ENCODE peak calls at places on chromosomes 6 and 20, in five cellular contexts. One of them, this sample, is unnamed.
A peak's percentile ranks its signal among the peaks of the same experiment; 100 is the strongest.

GRCh38 chr6:36666726-36667591 is 11.6 kb upstream of the CDKN1A start:
- DNase-seq in tibial nerve: peak; percentile 74
- DNase-seq in HepG2: peak; percentile 93
- DNase-seq in GM12864: peak; percentile 79
- DNase-seq in esophagus squamous epithelium: no peak
- DNase-seq in this sample: peak; percentile 65

GRCh38 chr20:32238483-32239425 is 31.1 kb downstream of the POFUT1 start:
- DNase-seq in tibial nerve: no peak
- DNase-seq in HepG2: no peak
- DNase-seq in GM12864: no peak
- DNase-seq in esophagus squamous epithelium: no peak
- DNase-seq in this sample: no peak

GRCh38 chr6:112232845-112233256 is 21.5 kb downstream of the LAMA4 start:
- DNase-seq in tibial nerve: no peak
- DNase-seq in HepG2: no peak
- DNase-seq in GM12864: no peak
- DNase-seq in esophagus squamous epithelium: no peak
- DNase-seq in this sample: no peak

GRCh38 chr20:14727485-14728170 is 390.2 kb upstream of the FLRT3 start:
- DNase-seq in tibial nerve: no peak
- DNase-seq in HepG2: no peak
- DNase-seq in GM12864: no peak
- DNase-seq in esophagus squamous epithelium: no peak
- DNase-seq in this sample: no peak

GRCh38 chr6:40819182-40819834 is 219.7 kb downstream of the UNC5CL start:
- DNase-seq in tibial nerve: no peak
- DNase-seq in HepG2: no peak
- DNase-seq in GM12864: no peak
- DNase-seq in esophagus squamous epithelium: no peak
- DNase-seq in this sample: no peak

GRCh38 chr6:44189257-44189656 is 27.5 kb upstream of the MYMX start:
- DNase-seq in tibial nerve: no peak
- DNase-seq in HepG2: no peak
- DNase-seq in GM12864: no peak
- DNase-seq in esophagus squamous epithelium: no peak
- DNase-seq in this sample: no peak

GRCh38 chr20:38872491-38873049 is 53.6 kb upstream of the FAM83D start:
- DNase-seq in tibial nerve: no peak
- DNase-seq in HepG2: no peak
- DNase-seq in GM12864: no peak
- DNase-seq in esophagus squamous epithelium: no peak
- DNase-seq in this sample: no peak

GRCh38 chr20:57308451-57309410 is 20.9 kb upstream of the SPO11 start:
- DNase-seq in tibial nerve: no peak
- DNase-seq in HepG2: no peak
- DNase-seq in GM12864: no peak
- DNase-seq in esophagus squamous epithelium: no peak
- DNase-seq in this sample: no peak

GRCh38 chr6:134240664-134241431 is 77.1 kb downstream of the SGK1 start:
- DNase-seq in tibial nerve: peak; percentile 37
- DNase-seq in HepG2: no peak
- DNase-seq in GM12864: peak; percentile 34
- DNase-seq in esophagus squamous epithelium: peak; percentile 36
- DNase-seq in this sample: peak; percentile 53

GRCh38 chr6:31900917-31901414 is 920 bp downstream of the ZBTB12 start:
- DNase-seq in tibial nerve: no peak
- DNase-seq in HepG2: no peak
- DNase-seq in GM12864: no peak
- DNase-seq in esophagus squamous epithelium: no peak
- DNase-seq in this sample: peak; percentile 28
- H3K4me3 ChIP-seq in tibial nerve: peak overlapping the region; percentile 45
- H3K4me3 ChIP-seq in HepG2: peak overlapping the region; percentile 65
- H3K4me3 ChIP-seq in GM12864: peak overlapping the region; percentile 57
- H3K4me3 ChIP-seq in esophagus squamous epithelium: peak overlapping the region; percentile 82
- H3K4me3 ChIP-seq in this sample: peak overlapping the region; percentile 64

DNA sequence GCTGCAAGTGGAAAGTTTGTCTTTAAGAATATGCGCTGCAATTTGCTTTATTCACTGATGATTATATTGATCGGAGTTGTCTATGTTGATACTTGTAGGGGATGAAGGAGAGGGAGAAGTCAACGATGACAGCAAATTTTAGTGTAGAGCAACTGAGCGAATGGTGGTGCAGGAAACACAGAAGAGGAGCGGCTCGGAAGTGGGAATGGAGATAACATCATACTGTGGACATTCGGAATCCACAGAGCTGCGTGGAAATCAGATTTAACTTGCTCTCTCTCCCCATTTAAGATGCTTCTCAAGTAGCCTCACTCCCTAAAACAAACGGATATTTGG is 722 bp upstream of the TMEM14B start:
- DNase-seq in tibial nerve: no peak
- DNase-seq in HepG2: no peak
- DNase-seq in GM12864: no peak
- DNase-seq in esophagus squamous epithelium: no peak
- DNase-seq in this sample: no peak
- H3K4me3 ChIP-seq in tibial nerve: peak overlapping the region; percentile 72
- H3K4me3 ChIP-seq in HepG2: peak overlapping the region; percentile 62
- H3K4me3 ChIP-seq in GM12864: peak overlapping the region; percentile 96
- H3K4me3 ChIP-seq in esophagus squamous epithelium: peak overlapping the region; percentile 71
- H3K4me3 ChIP-seq in this sample: peak overlapping the region; percentile 83

GRCh38 chr20:37385659-37386504 is 39.9 kb downstream of the SRC start:
- DNase-seq in tibial nerve: no peak
- DNase-seq in HepG2: no peak
- DNase-seq in GM12864: no peak
- DNase-seq in esophagus squamous epithelium: no peak
- DNase-seq in this sample: no peak

GRCh38 chr20:37385176-37385575 is 39.2 kb downstream of the SRC start:
- DNase-seq in tibial nerve: no peak
- DNase-seq in HepG2: no peak
- DNase-seq in GM12864: no peak
- DNase-seq in esophagus squamous epithelium: no peak
- DNase-seq in this sample: no peak

GRCh38 chr20:37386505-37387201 is 40.7 kb downstream of the SRC start:
- DNase-seq in tibial nerve: no peak
- DNase-seq in HepG2: no peak
- DNase-seq in GM12864: no peak
- DNase-seq in esophagus squamous epithelium: no peak
- DNase-seq in this sample: no peak

GRCh38 chr20:37383229-37383989 is 37.5 kb downstream of the SRC start:
- DNase-seq in tibial nerve: no peak
- DNase-seq in HepG2: no peak
- DNase-seq in GM12864: no peak
- DNase-seq in esophagus squamous epithelium: no peak
- DNase-seq in this sample: no peak

GRCh38 chr20:37384683-37385174 is 38.8 kb downstream of the SRC start:
- DNase-seq in tibial nerve: no peak
- DNase-seq in HepG2: no peak
- DNase-seq in GM12864: no peak
- DNase-seq in esophagus squamous epithelium: no peak
- DNase-seq in this sample: peak; percentile 71
- H3K4me3 ChIP-seq in tibial nerve: peak overlapping the region; percentile 48
- H3K4me3 ChIP-seq in HepG2: no peak overlapping the region
- H3K4me3 ChIP-seq in GM12864: peak overlapping the region; percentile 54
- H3K4me3 ChIP-seq in esophagus squamous epithelium: peak overlapping the region; percentile 63
- H3K4me3 ChIP-seq in this sample: peak overlapping the region; percentile 32

GRCh38 chr20:45433316-45433715 is 17.4 kb downstream of the PIGT start:
- DNase-seq in tibial nerve: no peak
- DNase-seq in HepG2: no peak
- DNase-seq in GM12864: no peak
- DNase-seq in esophagus squamous epithelium: no peak
- DNase-seq in this sample: peak; percentile 33

GRCh38 chr20:45427236-45428149 is 11.6 kb downstream of the PIGT start:
- DNase-seq in tibial nerve: no peak
- DNase-seq in HepG2: no peak
- DNase-seq in GM12864: no peak
- DNase-seq in esophagus squamous epithelium: no peak
- DNase-seq in this sample: peak; percentile 58

GRCh38 chr20:45429618-45430017 is 13.7 kb downstream of the PIGT start:
- DNase-seq in tibial nerve: no peak
- DNase-seq in HepG2: no peak
- DNase-seq in GM12864: no peak
- DNase-seq in esophagus squamous epithelium: no peak
- DNase-seq in this sample: no peak

GRCh38 chr20:45436732-45437485 is 21.0 kb downstream of the PIGT start:
- DNase-seq in tibial nerve: peak; percentile 79
- DNase-seq in HepG2: peak; percentile 85
- DNase-seq in GM12864: peak; percentile 34
- DNase-seq in esophagus squamous epithelium: no peak
- DNase-seq in this sample: peak; percentile 93

DNA sequence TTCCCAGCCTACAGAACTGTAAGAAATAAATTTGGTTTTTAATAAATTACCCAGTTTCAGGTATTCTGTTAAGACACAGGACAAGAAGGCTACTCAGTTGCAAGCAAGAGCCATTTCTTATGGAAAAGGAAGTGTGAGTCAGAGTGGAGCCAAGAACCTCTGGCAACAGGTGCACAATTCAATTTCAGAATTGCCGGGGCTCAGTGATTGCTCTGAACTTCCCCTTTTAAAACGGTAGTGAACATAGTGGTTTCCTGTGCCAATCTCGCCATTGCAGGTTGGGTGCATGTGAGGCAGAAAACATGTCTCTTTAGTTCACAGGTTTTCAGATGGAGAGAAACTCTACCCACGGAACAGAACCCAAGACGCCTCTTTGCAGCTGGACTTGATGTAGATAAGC is 16.4 kb downstream of the PIGT start:
- DNase-seq in tibial nerve: no peak
- DNase-seq in HepG2: no peak
- DNase-seq in GM12864: peak; percentile 74
- DNase-seq in esophagus squamous epithelium: no peak
- DNase-seq in this sample: no peak
- H3K4me3 ChIP-seq in tibial nerve: no peak overlapping the region
- H3K4me3 ChIP-seq in HepG2: no peak overlapping the region
- H3K4me3 ChIP-seq in GM12864: no peak overlapping the region
- H3K4me3 ChIP-seq in esophagus squamous epithelium: no peak overlapping the region
- H3K4me3 ChIP-seq in this sample: no peak overlapping the region

DNA sequence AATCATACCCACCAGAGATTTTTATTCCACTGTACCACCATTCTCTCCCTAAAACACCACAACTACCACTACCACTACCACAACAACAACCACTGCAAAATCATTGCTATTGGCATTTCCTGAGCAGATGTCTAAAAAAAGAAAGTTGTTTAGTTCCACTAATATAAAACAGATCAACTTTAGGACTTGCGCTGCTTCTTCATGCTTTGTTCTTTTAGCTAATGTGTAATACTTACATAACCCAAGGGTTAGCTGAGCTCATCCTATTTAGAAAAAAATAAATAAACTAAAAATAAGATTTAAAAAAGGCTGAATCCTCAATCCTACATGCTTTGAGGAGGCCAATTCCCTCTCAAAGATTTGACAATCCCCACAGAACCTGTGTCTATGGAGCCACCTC is 11.4 kb downstream of the IYD start:
- DNase-seq in tibial nerve: no peak
- DNase-seq in HepG2: no peak
- DNase-seq in GM12864: no peak
- DNase-seq in esophagus squamous epithelium: no peak
- DNase-seq in this sample: no peak
- H3K4me3 ChIP-seq in tibial nerve: no peak overlapping the region
- H3K4me3 ChIP-seq in HepG2: no peak overlapping the region
- H3K4me3 ChIP-seq in GM12864: no peak overlapping the region
- H3K4me3 ChIP-seq in esophagus squamous epithelium: no peak overlapping the region
- H3K4me3 ChIP-seq in this sample: no peak overlapping the region

GRCh38 chr6:81265106-81265505 is 487.4 kb downstream of the TENT5A start:
- DNase-seq in tibial nerve: no peak
- DNase-seq in HepG2: peak; percentile 7
- DNase-seq in GM12864: no peak
- DNase-seq in esophagus squamous epithelium: no peak
- DNase-seq in this sample: no peak
- H3K4me3 ChIP-seq in tibial nerve: no peak overlapping the region
- H3K4me3 ChIP-seq in HepG2: no peak overlapping the region
- H3K4me3 ChIP-seq in GM12864: no peak overlapping the region
- H3K4me3 ChIP-seq in esophagus squamous epithelium: peak overlapping the region; percentile 36
- H3K4me3 ChIP-seq in this sample: peak overlapping the region; percentile 25

GRCh38 chr6:115362234-115362633 is 698.5 kb downstream of the FRK start:
- DNase-seq in tibial nerve: no peak
- DNase-seq in HepG2: no peak
- DNase-seq in GM12864: no peak
- DNase-seq in esophagus squamous epithelium: no peak
- DNase-seq in this sample: no peak

GRCh38 chr6:115360602-115361325 is 699.9 kb downstream of the FRK start:
- DNase-seq in tibial nerve: no peak
- DNase-seq in HepG2: no peak
- DNase-seq in GM12864: no peak
- DNase-seq in esophagus squamous epithelium: no peak
- DNase-seq in this sample: no peak

GRCh38 chr6:115358616-115359015 is 702.1 kb downstream of the FRK start:
- DNase-seq in tibial nerve: no peak
- DNase-seq in HepG2: no peak
- DNase-seq in GM12864: no peak
- DNase-seq in esophagus squamous epithelium: no peak
- DNase-seq in this sample: no peak

DNA sequence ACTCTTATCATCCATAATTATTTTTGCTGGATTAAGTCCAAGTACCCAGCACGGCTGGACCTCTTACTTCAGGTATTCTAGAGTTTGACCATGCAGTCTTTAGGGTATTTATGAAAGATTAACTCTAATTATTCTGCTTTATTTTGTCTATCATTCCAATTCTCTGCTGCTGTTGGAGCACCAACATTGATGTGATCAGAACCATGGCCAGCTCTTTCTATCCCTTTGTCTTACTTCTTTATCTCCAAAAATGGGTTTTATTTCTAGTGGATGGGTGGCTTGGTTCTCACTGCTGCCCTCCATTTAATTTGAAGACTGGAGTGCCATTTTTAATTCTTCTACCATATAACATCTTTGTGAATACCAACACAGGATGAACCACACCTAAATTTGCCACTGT is 704.3 kb downstream of the FRK start:
- DNase-seq in tibial nerve: no peak
- DNase-seq in HepG2: no peak
- DNase-seq in GM12864: no peak
- DNase-seq in esophagus squamous epithelium: no peak
- DNase-seq in this sample: no peak
- H3K4me3 ChIP-seq in tibial nerve: no peak overlapping the region
- H3K4me3 ChIP-seq in HepG2: no peak overlapping the region
- H3K4me3 ChIP-seq in GM12864: no peak overlapping the region
- H3K4me3 ChIP-seq in esophagus squamous epithelium: no peak overlapping the region
- H3K4me3 ChIP-seq in this sample: no peak overlapping the region

GRCh38 chr6:14880052-14880451 is 365.8 kb upstream of the JARID2 start:
- DNase-seq in tibial nerve: no peak
- DNase-seq in HepG2: no peak
- DNase-seq in GM12864: no peak
- DNase-seq in esophagus squamous epithelium: no peak
- DNase-seq in this sample: no peak

GRCh38 chr6:14875678-14876063 is 370.2 kb upstream of the JARID2 start:
- DNase-seq in tibial nerve: no peak
- DNase-seq in HepG2: no peak
- DNase-seq in GM12864: peak; percentile 74
- DNase-seq in esophagus squamous epithelium: no peak
- DNase-seq in this sample: no peak

GRCh38 chr6:14877758-14878157 is 368.1 kb upstream of the JARID2 start:
- DNase-seq in tibial nerve: no peak
- DNase-seq in HepG2: no peak
- DNase-seq in GM12864: no peak
- DNase-seq in esophagus squamous epithelium: no peak
- DNase-seq in this sample: no peak

GRCh38 chr6:14874975-14875677 is 370.7 kb upstream of the JARID2 start:
- DNase-seq in tibial nerve: no peak
- DNase-seq in HepG2: no peak
- DNase-seq in GM12864: no peak
- DNase-seq in esophagus squamous epithelium: no peak
- DNase-seq in this sample: no peak

GRCh38 chr6:14876778-14877613 is 368.9 kb upstream of the JARID2 start:
- DNase-seq in tibial nerve: no peak
- DNase-seq in HepG2: no peak
- DNase-seq in GM12864: peak; percentile 80
- DNase-seq in esophagus squamous epithelium: no peak
- DNase-seq in this sample: no peak
- H3K4me3 ChIP-seq in tibial nerve: no peak overlapping the region
- H3K4me3 ChIP-seq in HepG2: no peak overlapping the region
- H3K4me3 ChIP-seq in GM12864: no peak overlapping the region
- H3K4me3 ChIP-seq in esophagus squamous epithelium: no peak overlapping the region
- H3K4me3 ChIP-seq in this sample: no peak overlapping the region